ENCODE peak calls at places on chromosomes 13 and 19, in five cellular contexts. P, S, K, D and H are unnamed samples.

GRCh38 chr19:18831524-18832330 is at the start of gene UPF1:
- DNase-seq in P (peak; percentile 87), K (peak; percentile 90), S (peak; percentile 81), D (peak; percentile 88), H (peak; percentile 57)

GRCh38 chr13:73985789-73986188 is 148.4 kb downstream of the KLF12 start:
- DNase-seq in S (no peak), K (no peak), D (no peak), P (no peak), H (no peak)

GRCh38 chr13:44116562-44117315 is 237.0 kb downstream of the LACC1 start:
- DNase-seq in D (no peak), K (no peak), S (no peak), P (no peak), H (no peak)

GRCh38 chr13:28716511-28716910 is 2.3 kb downstream of the SLC46A3 start:
- DNase-seq in D (no peak), S (peak; percentile 97), K (peak; percentile 76), P (peak; percentile 36), H (peak; percentile 79)

GRCh38 chr19:3586124-3586626 is 897 bp downstream of the GIPC3 start:
- DNase-seq in S (no peak), P (no peak), K (no peak), D (no peak), H (no peak)

GRCh38 chr19:27858981-27859581 is 1353.9 kb downstream of the UQCRFS1 start:
- DNase-seq in P (no peak), D (no peak), S (no peak), K (no peak), H (no peak)

GRCh38 chr19:18967358-18968146 is 26.5 kb upstream of the HOMER3 start:
- DNase-seq in D (no peak), S (peak; percentile 79), P (peak; percentile 76), K (peak; percentile 66), H (no peak)

GRCh38 chr13:62643007-62643483 is 1227.4 kb upstream of the PCDH20 start:
- DNase-seq in P (no peak), D (no peak), K (no peak), S (peak; percentile 19), H (no peak)

GRCh38 chr13:38401276-38401675 is 51.6 kb downstream of the UFM1 start:
- DNase-seq in P (no peak), D (no peak), K (no peak), S (no peak), H (no peak)

GRCh38 chr19:2529473-2529918 is 53.6 kb downstream of the GADD45B start:
- DNase-seq in D (no peak), K (no peak), P (peak; percentile 76), S (peak; percentile 99), H (peak; percentile 84)

GRCh38 chr13:28037399-28037798 is 48.9 kb upstream of the URAD start:
- DNase-seq in S (peak; percentile 36), P (no peak), K (no peak), D (no peak), H (no peak)

GRCh38 chr19:11451327-11451941 is 16.0 kb downstream of the PRKCSH start:
- DNase-seq in P (no peak), D (no peak), K (no peak), S (no peak), H (no peak)

GRCh38 chr13:36332986-36333385 is 13.2 kb downstream of the SPART start:
- DNase-seq in P (no peak), K (no peak), S (peak; percentile 66), D (no peak), H (no peak)

GRCh38 chr13:88285329-88285728 is 614.2 kb downstream of the SLITRK5 start:
- DNase-seq in K (no peak), D (no peak), S (no peak), P (no peak), H (no peak)

GRCh38 chr19:46355991-46356669 is 9.2 kb downstream of the PPP5C start:
- DNase-seq in K (no peak), P (no peak), S (no peak), D (no peak), H (no peak)

GRCh38 chr13:76398426-76398825 is 487.8 kb downstream of the KCTD12 start:
- DNase-seq in D (no peak), P (no peak), K (no peak), S (peak; percentile 15), H (no peak)

GRCh38 chr13:110574161-110574560 is 12.6 kb upstream of the RAB20 start:
- DNase-seq in D (no peak), S (no peak), P (no peak), K (no peak), H (no peak)

GRCh38 chr19:51784109-51784785 is 10.7 kb upstream of the FPR3 start:
- DNase-seq in S (no peak), P (no peak), K (no peak), D (no peak), H (no peak)

GRCh38 chr19:29677001-29677781 is 11.9 kb downstream of the PLEKHF1 start:
- DNase-seq in K (no peak), D (no peak), P (peak; percentile 83), S (no peak), H (no peak)

GRCh38 chr13:50426932-50427331 is 411.7 kb downstream of the KCNRG start:
- DNase-seq in D (no peak), P (no peak), K (no peak), S (no peak), H (no peak)

GRCh38 chr19:8498295-8498694 is 4.1 kb downstream of the PRAM1 start:
- DNase-seq in P (no peak), S (no peak), K (no peak), D (no peak), H (no peak)

GRCh38 chr19:8373867-8374813 is 10.2 kb downstream of the ANGPTL4 start:
- DNase-seq in S (no peak), P (peak; percentile 66), D (no peak), K (no peak), H (no peak)

GRCh38 chr19:36256853-36257511 is 42.1 kb downstream of the ZNF146 start:
- DNase-seq in K (no peak), D (no peak), P (no peak), S (no peak), H (no peak)

GRCh38 chr19:36258028-36258875 is 43.3 kb downstream of the ZNF146 start:
- DNase-seq in K (no peak), S (no peak), D (no peak), P (no peak), H (no peak)

GRCh38 chr19:36259211-36259610 is 44.3 kb downstream of the ZNF146 start:
- DNase-seq in P (no peak), D (no peak), K (no peak), S (no peak), H (no peak)

GRCh38 chr19:36256064-36256463 is 41.2 kb downstream of the ZNF146 start:
- DNase-seq in P (no peak), S (no peak), D (no peak), K (no peak), H (no peak)

DNA sequence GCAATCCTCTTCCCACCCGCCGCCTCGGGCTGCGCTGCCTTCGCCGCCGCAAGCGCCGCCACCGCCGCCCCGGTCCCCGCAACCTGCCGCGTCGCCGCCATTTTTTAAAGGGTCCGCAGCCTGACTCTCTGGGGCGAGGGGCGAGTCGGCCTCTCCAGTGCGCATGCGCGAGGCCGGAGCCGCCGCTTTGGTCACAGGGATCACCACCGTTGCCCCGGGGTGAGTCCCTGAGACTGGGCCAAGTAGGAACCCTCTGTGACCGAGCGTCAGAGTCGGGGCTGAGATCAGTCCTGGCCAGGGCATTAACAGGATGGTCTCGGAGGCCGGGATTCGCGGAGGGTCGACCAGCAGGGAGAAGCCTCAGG is 42.6 kb downstream of the ZNF146 start:
- DNase-seq in S (no peak), P (no peak), K (no peak), D (no peak), H (no peak)
- H3K4me3 ChIP-seq in S (no peak overlapping the region), P (peak overlapping the region; percentile 37), K (peak overlapping the region; percentile 20), D (no peak overlapping the region), H (peak overlapping the region; percentile 18)

GRCh38 chr19:31525610-31526147 is 176.4 kb upstream of the TSHZ3 start:
- DNase-seq in D (no peak), K (no peak), P (no peak), S (no peak), H (no peak)
- H3K27me3 ChIP-seq in D (no peaks in the 10 kb centered on the region), K (no peaks in the 10 kb centered on the region), P (no peaks in the 10 kb centered on the region), S (no peaks in the 10 kb centered on the region), H (no peaks in the 10 kb centered on the region)

GRCh38 chr19:50423279-50424113 is 4.8 kb downstream of the SPIB start:
- DNase-seq in D (no peak), K (no peak), P (no peak), S (no peak), H (no peak)

GRCh38 chr19:50425581-50425980 is 6.8 kb downstream of the SPIB start:
- DNase-seq in P (no peak), S (no peak), K (no peak), D (no peak), H (no peak)

GRCh38 chr19:50420127-50420526 is 1.4 kb downstream of the SPIB start:
- DNase-seq in D (no peak), K (no peak), S (no peak), P (no peak), H (no peak)

GRCh38 chr19:50420808-50421207 is 2.1 kb downstream of the SPIB start:
- DNase-seq in D (no peak), P (no peak), S (no peak), K (no peak), H (no peak)

DNA sequence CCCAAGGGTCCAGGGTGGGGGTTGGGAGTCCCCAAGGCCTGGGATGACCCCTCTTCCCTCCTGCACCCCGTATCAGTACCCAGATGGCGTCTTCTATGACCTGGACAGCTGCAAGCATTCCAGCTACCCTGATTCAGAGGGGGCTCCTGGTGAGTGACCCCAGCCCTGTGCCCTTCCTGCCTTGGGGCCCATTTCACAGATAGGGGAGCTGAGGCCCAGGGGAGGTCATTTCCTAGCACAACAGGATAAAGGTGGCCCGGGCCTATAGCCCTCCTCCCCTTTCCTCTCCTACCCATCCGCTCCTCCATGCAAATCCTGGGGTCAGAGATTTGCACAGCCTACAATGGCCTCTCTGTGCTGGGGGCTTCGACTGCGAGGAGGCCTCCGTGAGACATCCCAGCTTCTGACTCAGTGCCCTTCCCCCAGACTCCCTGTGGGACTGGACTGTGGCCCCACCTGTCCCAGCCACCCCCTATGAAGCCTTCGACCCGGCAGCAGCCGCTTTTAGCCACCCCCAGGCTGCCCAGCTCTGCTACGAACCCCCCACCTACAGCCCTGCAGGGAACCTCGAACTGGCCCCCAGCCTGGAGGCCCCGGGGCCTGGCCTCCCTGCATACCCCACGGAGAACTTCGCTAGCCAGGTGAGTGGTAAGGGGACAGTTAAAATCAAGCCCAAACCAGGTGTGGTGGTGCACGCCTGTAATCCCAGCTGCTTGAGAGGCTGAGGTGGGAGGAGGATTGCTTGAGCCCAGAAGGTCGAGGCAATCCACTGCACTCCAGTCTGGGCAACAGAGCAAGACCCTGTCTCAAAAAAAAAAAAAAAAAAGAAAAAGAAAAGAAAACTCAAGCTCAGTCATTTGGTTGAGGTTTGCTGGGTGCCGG is 3.9 kb downstream of the SPIB start:
- DNase-seq in S (no peak), D (no peak), K (no peak), P (no peak), H (no peak)
- H3K4me3 ChIP-seq in S (no peak overlapping the region), D (no peak overlapping the region), K (no peak overlapping the region), P (no peak overlapping the region), H (no peak overlapping the region)

GRCh38 chr19:38216785-38217746 is 7.0 kb downstream of the DPF1 start:
- DNase-seq in K (no peak), D (no peak), P (no peak), S (no peak), H (no peak)

GRCh38 chr19:38221421-38221820 is 2.6 kb downstream of the DPF1 start:
- DNase-seq in D (no peak), K (no peak), S (no peak), P (no peak), H (no peak)

GRCh38 chr19:38221919-38222828 is 1.8 kb downstream of the DPF1 start:
- DNase-seq in D (no peak), S (no peak), P (no peak), K (no peak), H (no peak)

GRCh38 chr19:38218204-38218603 is 5.8 kb downstream of the DPF1 start:
- DNase-seq in D (no peak), S (no peak), P (no peak), K (no peak), H (no peak)

GRCh38 chr19:38219221-38219620 is 4.8 kb downstream of the DPF1 start:
- DNase-seq in S (no peak), P (no peak), K (no peak), D (no peak), H (no peak)
- H3K27me3 ChIP-seq in S (no peaks in the 10 kb centered on the region), P (peaks cover 38% of the 10 kb centered on the region), K (peaks cover 18% of the 10 kb centered on the region), D (peaks cover 20% of the 10 kb centered on the region), H (no peaks in the 10 kb centered on the region)